ENCODE peak calls at places on chromosome 10, in seven cellular contexts. B, J, I, T, Z, X and V are unnamed samples.

GRCh38 chr10:70579234-70580002 is 23.1 kb downstream of the PRF1 start:
- DNase-seq in J (no peak), B (no peak), X (no peak), T (no peak), Z (no peak), I (no peak), V (no peak)

GRCh38 chr10:97584060-97584797 is at the start of gene HOGA1:
- DNase-seq in Z (peak), T (peak), X (no peak), B (no peak), J (no peak), I (peak), V (no peak)

GRCh38 chr10:377228-377627 is 242.0 kb downstream of the ZMYND11 start:
- DNase-seq in X (no peak), I (no peak), B (no peak), Z (no peak), J (no peak), T (no peak), V (no peak)

GRCh38 chr10:86372119-86372784 is 5.7 kb upstream of the GRID1 start:
- DNase-seq in T (no peak), Z (no peak), J (no peak), I (no peak), X (no peak), B (no peak), V (no peak)

GRCh38 chr10:77738496-77739158 is 101.0 kb upstream of the KCNMA1 start:
- DNase-seq in B (no peak), X (no peak), Z (no peak), J (no peak), I (no peak), T (no peak), V (no peak)

GRCh38 chr10:127694580-127695193 is 42.3 kb upstream of the FOXI2 start:
- DNase-seq in T (no peak), X (no peak), Z (peak), J (no peak), B (no peak), I (peak), V (no peak)

GRCh38 chr10:21427804-21428481 is 97.5 kb downstream of the SKIDA1 start:
- DNase-seq in X (no peak), B (peak), J (no peak), I (no peak), Z (no peak), T (peak), V (no peak)

GRCh38 chr10:5047912-5048628 is 44.4 kb upstream of the AKR1C2 start:
- DNase-seq in X (no peak), I (no peak), B (peak), T (no peak), Z (no peak), J (no peak), V (no peak)

GRCh38 chr10:67676208-67676825 is 19.7 kb downstream of the CTNNA3 start:
- DNase-seq in J (no peak), I (no peak), Z (no peak), T (no peak), B (no peak), X (no peak), V (no peak)

GRCh38 chr10:44965651-44966097 is 6.1 kb downstream of the RASSF4 start:
- DNase-seq in X (no peak), T (no peak), B (no peak), Z (no peak), J (no peak), I (no peak), V (no peak)

GRCh38 chr10:24901686-24902399 is 50.6 kb downstream of the PRTFDC1 start:
- DNase-seq in X (no peak), J (no peak), T (peak), Z (no peak), B (peak), I (no peak), V (no peak)

GRCh38 chr10:52143338-52143737 is 170.7 kb upstream of the DKK1 start:
- DNase-seq in Z (no peak), J (no peak), I (no peak), B (no peak), X (no peak), T (no peak), V (no peak)

GRCh38 chr10:6583447-6583846 is 3.4 kb upstream of the PRKCQ start:
- DNase-seq in J (no peak), X (no peak), I (no peak), B (no peak), Z (no peak), T (no peak), V (no peak)

GRCh38 chr10:104937528-104937927 is 296.4 kb downstream of the SORCS3 start:
- DNase-seq in B (peak), J (no peak), X (no peak), I (no peak), Z (peak), T (peak), V (no peak)

GRCh38 chr10:8721641-8722040 is 667.2 kb downstream of the GATA3 start:
- DNase-seq in T (no peak), Z (no peak), I (no peak), J (no peak), X (no peak), B (no peak), V (no peak)

GRCh38 chr10:84493951-84494848 is 165.8 kb downstream of the CCSER2 start:
- DNase-seq in B (peak), T (peak), I (no peak), J (no peak), Z (no peak), X (no peak), V (no peak)

GRCh38 chr10:61066661-61067353 is 122.8 kb upstream of the RHOBTB1 start:
- DNase-seq in B (no peak), J (no peak), T (no peak), I (peak), X (no peak), Z (no peak), V (no peak)

GRCh38 chr10:74585231-74586087 is 240.9 kb upstream of the KAT6B start:
- DNase-seq in Z (no peak), J (no peak), X (no peak), T (no peak), B (no peak), I (peak), V (no peak)

GRCh38 chr10:47028466-47028865 is 117.2 kb downstream of the PTPN20 start:
- DNase-seq in X (peak), Z (no peak), J (no peak), B (no peak), I (no peak), T (no peak), V (no peak)

GRCh38 chr10:71998840-71999194 is 34.6 kb downstream of the CHST3 start:
- DNase-seq in X (no peak), J (no peak), T (peak), I (no peak), B (no peak), Z (no peak), V (no peak)

GRCh38 chr10:53045315-53045714 is 272.7 kb upstream of the MBL2 start:
- DNase-seq in X (no peak), T (no peak), Z (no peak), B (no peak), I (no peak), J (no peak), V (no peak)

GRCh38 chr10:69802424-69803161 is 887 bp downstream of the COL13A1 start:
- DNase-seq in J (no peak), Z (no peak), T (peak), X (no peak), I (no peak), B (no peak), V (no peak)

GRCh38 chr10:6409982-6410694 is 169.9 kb downstream of the PRKCQ start:
- DNase-seq in B (no peak), T (peak), J (no peak), Z (no peak), X (no peak), I (no peak), V (peak)

GRCh38 chr10:119650692-119651513 is at the start of gene BAG3:
- DNase-seq in T (peak), Z (peak), X (peak), B (peak), I (peak), J (peak), V (peak)

GRCh38 chr10:47087667-47088066 is 176.4 kb downstream of the PTPN20 start:
- DNase-seq in B (no peak), X (no peak), T (no peak), Z (no peak), I (no peak), J (no peak), V (no peak)

GRCh38 chr10:14211617-14212016 is 119.1 kb downstream of the FRMD4A start:
- DNase-seq in X (no peak), Z (no peak), T (no peak), J (no peak), B (no peak), I (no peak), V (no peak)

GRCh38 chr10:129755075-129756020 is 208.7 kb downstream of the EBF3 start:
- DNase-seq in B (no peak), T (no peak), J (no peak), Z (no peak), I (no peak), X (peak), V (no peak)

GRCh38 chr10:79084012-79084971 is 15.5 kb downstream of the ZMIZ1 start:
- DNase-seq in T (peak), B (peak), X (no peak), I (peak), J (no peak), Z (no peak), V (no peak)

GRCh38 chr10:49282306-49282705 is 16.7 kb upstream of the C10orf71 start:
- DNase-seq in B (no peak), J (no peak), T (no peak), I (peak), X (no peak), Z (no peak), V (no peak)

GRCh38 chr10:116490028-116490662 is 55.6 kb upstream of the PNLIP start:
- DNase-seq in I (peak), J (no peak), T (peak), Z (no peak), X (no peak), B (no peak), V (no peak)

GRCh38 chr10:125189162-125189561 is 28.8 kb upstream of the CTBP2 start:
- DNase-seq in I (no peak), J (no peak), T (no peak), B (no peak), X (no peak), Z (no peak), V (no peak)

GRCh38 chr10:112959207-112959838 is 9.3 kb downstream of the TCF7L2 start:
- DNase-seq in X (no peak), I (no peak), T (peak), B (no peak), Z (no peak), J (no peak), V (no peak)

GRCh38 chr10:99927719-99928280 is 81.9 kb downstream of the DNMBP start:
- DNase-seq in T (peak), B (no peak), Z (no peak), I (no peak), X (no peak), J (no peak), V (no peak)

GRCh38 chr10:31103096-31103495 is 71.4 kb upstream of the ZNF438 start:
- DNase-seq in J (no peak), T (no peak), B (no peak), I (no peak), X (no peak), Z (no peak), V (no peak)

GRCh38 chr10:113305871-113306270 is 247.0 kb upstream of the HABP2 start:
- DNase-seq in I (no peak), X (no peak), B (no peak), T (peak), J (no peak), Z (no peak), V (no peak)

GRCh38 chr10:122853665-122854313 is 8.1 kb upstream of the CUZD1 start:
- DNase-seq in B (peak), X (no peak), I (no peak), Z (no peak), J (no peak), T (peak), V (no peak)

GRCh38 chr10:126060232-126060935 is 164.0 kb downstream of the FANK1 start:
- DNase-seq in B (peak), X (no peak), Z (no peak), I (peak), J (no peak), T (peak), V (no peak)

GRCh38 chr10:97916586-97916985 is 66.9 kb downstream of the GOLGA7B start:
- DNase-seq in I (no peak), X (no peak), T (no peak), J (no peak), Z (no peak), B (no peak), V (no peak)